ENCODE peak calls at places on chromosomes 13 and 19, in nine cellular contexts. Q is type B pancreatic cell, B is ovary, P is mucosa of descending colon, R is WTC11, X is ascending aorta, Y is GM10248, K is dorsolateral prefrontal cortex, E is cardiac muscle cell. S is an unnamed sample.

GRCh38 chr13:24709186-24709913 is 29.1 kb downstream of the ATP12A start:
- DNase-seq in Q (no peak), B (no peak), P (no peak), R (no peak), X (peak; percentile 64), Y (peak; percentile 52), K (no peak), E (no peak), S (no peak)

GRCh38 chr19:9128171-9128570 is 1.4 kb upstream of the OR7G3 start:
- DNase-seq in Q (no peak), B (no peak), P (no peak), R (no peak), X (no peak), Y (no peak), K (no peak), E (no peak), S (no peak)

GRCh38 chr13:58302349-58302748 is 670.8 kb downstream of the PCDH17 start:
- DNase-seq in Q (no peak), B (no peak), P (no peak), R (no peak), X (no peak), Y (no peak), K (no peak), E (no peak), S (no peak)

GRCh38 chr19:45442927-45443461 is 19.3 kb upstream of the ERCC1 start:
- DNase-seq in Q (no peak), B (peak; percentile 69), P (no peak), R (peak; percentile 38), X (peak; percentile 89), Y (no peak), K (no peak), E (no peak), S (no peak)

GRCh38 chr19:11530432-11530831 is 1.5 kb upstream of the ECSIT start:
- DNase-seq in Q (no peak), B (peak; percentile 77), P (peak; percentile 83), R (peak; percentile 81), X (peak; percentile 83), Y (peak; percentile 65), K (peak; percentile 84), E (peak; percentile 91), S (no peak)

GRCh38 chr13:112062619-112063308 is 4.2 kb upstream of the SOX1 start:
- DNase-seq in Q (no peak), B (no peak), P (peak; percentile 31), R (peak; percentile 68), X (no peak), Y (no peak), K (no peak), E (peak; percentile 71), S (no peak)

GRCh38 chr19:44111910-44112463 is 1.2 kb upstream of the ZNF225 start:
- DNase-seq in Q (no peak), B (no peak), P (no peak), R (peak; percentile 57), X (no peak), Y (no peak), K (no peak), E (peak; percentile 85), S (no peak)

GRCh38 chr13:73107970-73108369 is 49.2 kb downstream of the KLF5 start:
- DNase-seq in Q (no peak), B (no peak), P (no peak), R (no peak), X (no peak), Y (no peak), K (no peak), E (no peak), S (no peak)

GRCh38 chr19:2631213-2631821 is 71.2 kb downstream of the GNG7 start:
- DNase-seq in Q (no peak), B (no peak), P (no peak), R (no peak), X (no peak), Y (no peak), K (no peak), E (no peak), S (no peak)

GRCh38 chr19:2636142-2636896 is 66.2 kb downstream of the GNG7 start:
- DNase-seq in Q (no peak), B (no peak), P (no peak), R (no peak), X (peak; percentile 61), Y (no peak), K (no peak), E (no peak), S (no peak)

GRCh38 chr19:2634228-2634951 is 68.1 kb downstream of the GNG7 start:
- DNase-seq in Q (no peak), B (peak; percentile 81), P (no peak), R (no peak), X (peak; percentile 91), Y (no peak), K (no peak), E (peak; percentile 52), S (no peak)

GRCh38 chr19:2634960-2635359 is 67.5 kb downstream of the GNG7 start:
- DNase-seq in Q (no peak), B (no peak), P (no peak), R (no peak), X (no peak), Y (no peak), K (no peak), E (no peak), S (no peak)

GRCh38 chr19:2633693-2634075 is 68.8 kb downstream of the GNG7 start:
- DNase-seq in Q (no peak), B (no peak), P (no peak), R (no peak), X (no peak), Y (no peak), K (no peak), E (no peak), S (no peak)
- TF ChIP-seq CTCF in Q (no peak), B (no peak), P (no peak), R (no peak), X (no peak), Y (no peak), K (no peak), E (no peak), S (no peak)

GRCh38 chr13:19090495-19090894 is 91.1 kb downstream of the TUBA3C start:
- DNase-seq in Q (no peak), B (no peak), P (no peak), R (no peak), X (no peak), Y (no peak), K (no peak), E (no peak), S (no peak)

GRCh38 chr13:19088416-19088815 is 93.2 kb downstream of the TUBA3C start:
- DNase-seq in Q (no peak), B (no peak), P (no peak), R (no peak), X (no peak), Y (no peak), K (no peak), E (no peak), S (no peak)

GRCh38 chr13:19085876-19086275 is 95.7 kb downstream of the TUBA3C start:
- DNase-seq in Q (no peak), B (no peak), P (no peak), R (no peak), X (no peak), Y (no peak), K (no peak), E (no peak), S (no peak)

GRCh38 chr13:19085258-19085657 is 96.4 kb downstream of the TUBA3C start:
- DNase-seq in Q (no peak), B (no peak), P (no peak), R (no peak), X (no peak), Y (no peak), K (no peak), E (no peak), S (no peak)

DNA sequence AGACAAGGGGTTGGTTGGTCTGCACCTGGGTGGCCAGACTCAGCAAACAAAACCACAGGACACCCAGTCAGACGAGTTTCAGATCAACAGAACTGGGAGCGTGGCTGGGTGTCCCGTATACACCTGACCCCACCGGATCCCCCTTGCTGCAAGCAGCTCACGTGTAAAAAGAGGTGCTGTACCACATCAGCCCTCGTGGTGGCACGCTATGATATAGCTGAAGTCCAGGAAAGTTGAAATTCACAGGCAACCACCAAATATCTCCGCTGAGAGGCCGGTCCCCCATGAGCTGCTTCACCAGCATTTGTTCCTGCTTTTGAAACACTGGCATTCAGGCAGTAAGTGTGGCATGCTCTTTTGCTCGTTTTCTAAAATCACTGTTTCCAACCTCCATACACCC is 92.3 kb downstream of the TUBA3C start:
- DNase-seq in Q (no peak), B (no peak), P (no peak), R (no peak), X (no peak), Y (no peak), K (no peak), E (no peak), S (no peak)
- TF ChIP-seq CTCF in Q (no peak), B (no peak), P (no peak), R (no peak), X (no peak), Y (no peak), K (no peak), E (no peak), S (no peak)

DNA sequence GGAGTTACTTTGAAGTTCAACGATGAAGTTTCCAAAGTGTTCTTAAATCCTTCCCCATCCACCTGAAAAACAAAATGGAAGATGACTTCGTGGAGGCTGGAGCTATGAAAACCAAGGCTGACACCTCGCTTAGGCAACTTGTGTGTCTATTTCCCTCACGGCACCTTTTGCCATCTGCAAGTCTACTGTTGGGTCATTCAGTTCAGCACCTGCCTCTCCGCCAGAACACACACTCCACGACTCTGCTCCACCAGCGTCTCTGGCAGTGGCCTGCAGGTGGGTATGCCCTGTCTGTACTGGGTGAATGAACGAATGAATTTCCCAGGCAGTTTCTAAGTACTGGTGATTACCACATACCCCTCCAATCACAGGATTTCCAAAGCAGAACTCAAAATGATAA is 9.1 kb downstream of the SAFB2 start:
- DNase-seq in Q (no peak), B (no peak), P (no peak), R (no peak), X (no peak), Y (no peak), K (no peak), E (no peak), S (no peak)
- TF ChIP-seq CTCF in Q (no peak), B (no peak), P (no peak), R (no peak), X (no peak), Y (no peak), K (no peak), E (no peak), S (no peak)

GRCh38 chr19:39145180-39145953 is 19.8 kb downstream of the PAK4 start:
- DNase-seq in Q (no peak), B (no peak), P (peak; percentile 55), R (no peak), X (no peak), Y (no peak), K (peak; percentile 47), E (no peak), S (no peak)
- TF ChIP-seq CTCF in Q (no peak), B (no peak), P (no peak), R (no peak), X (no peak), Y (no peak), K (peak; percentile 54), E (no peak), S (no peak)

GRCh38 chr13:110565296-110565695 is 3.8 kb upstream of the RAB20 start:
- DNase-seq in Q (no peak), B (no peak), P (no peak), R (no peak), X (no peak), Y (no peak), K (no peak), E (no peak), S (no peak)
- TF ChIP-seq CTCF in Q (peak; percentile 33), B (no peak), P (no peak), R (no peak), X (no peak), Y (no peak), K (no peak), E (peak; percentile 6), S (no peak)